ENCODE peak calls at places on chromosomes 6 and 20, in seven cellular contexts. S, W, I, K, T, M and O are unnamed samples.
A peak's percentile ranks its signal among the peaks of the same experiment; 100 is the strongest.

GRCh38 chr6:162621246-162621645 is 106.3 kb downstream of the PRKN start:
- DNase-seq in S (peak; percentile 45), W (peak; percentile 48), I (peak; percentile 42), K (no peak), M (no peak), T (no peak), O (no peak)

GRCh38 chr6:162750776-162751175 is 23.0 kb downstream of the PACRG start:
- DNase-seq in M (no peak), S (peak; percentile 23), T (no peak), I (no peak), K (no peak), W (no peak), O (no peak)

GRCh38 chr6:69116658-69117057 is 481.6 kb downstream of the ADGRB3 start:
- DNase-seq in T (no peak), S (no peak), W (no peak), K (no peak), M (no peak), I (no peak), O (no peak)

GRCh38 chr6:161068296-161068695 is 76.7 kb downstream of the MAP3K4 start:
- DNase-seq in K (no peak), S (no peak), M (no peak), W (no peak), I (peak; percentile 22), T (no peak), O (no peak)

GRCh38 chr6:155654474-155654873 is 198.8 kb upstream of the NOX3 start:
- DNase-seq in W (no peak), K (no peak), S (no peak), I (no peak), M (no peak), T (no peak), O (no peak)

GRCh38 chr6:142796571-142796970 is 148.4 kb downstream of the HIVEP2 start:
- DNase-seq in T (no peak), K (no peak), S (no peak), I (no peak), W (no peak), M (no peak), O (no peak)

GRCh38 chr6:7150381-7151064 is 42.8 kb downstream of the RREB1 start:
- DNase-seq in M (no peak), T (peak; percentile 78), W (no peak), S (no peak), I (no peak), K (no peak), O (no peak)

GRCh38 chr6:79369026-79369425 is 134.5 kb upstream of the HMGN3 start:
- DNase-seq in K (no peak), T (no peak), I (no peak), S (no peak), M (no peak), W (no peak), O (no peak)

GRCh38 chr6:132687306-132687705 is 26.5 kb downstream of the VNN1 start:
- DNase-seq in K (no peak), W (peak; percentile 4), S (no peak), I (no peak), M (no peak), T (no peak), O (no peak)

GRCh38 chr6:142088858-142089216 is 43.9 kb upstream of the GJE1 start:
- DNase-seq in W (no peak), K (no peak), T (no peak), M (peak; percentile 58), I (peak; percentile 2), S (no peak), O (peak; percentile 35)

GRCh38 chr6:65701325-65701724 is 5.7 kb downstream of the EYS start:
- DNase-seq in I (no peak), W (no peak), M (no peak), K (no peak), T (no peak), S (no peak), O (no peak)

GRCh38 chr6:95243091-95243490 is 334.2 kb upstream of the MANEA start:
- DNase-seq in T (no peak), S (no peak), I (no peak), W (no peak), K (no peak), M (no peak), O (no peak)

GRCh38 chr6:10451828-10452509 is 37.1 kb upstream of the TFAP2A start:
- DNase-seq in I (no peak), T (no peak), S (no peak), W (peak; percentile 90), K (no peak), M (no peak), O (no peak)

GRCh38 chr6:139701695-139702094 is 327.2 kb upstream of the CITED2 start:
- DNase-seq in I (no peak), M (no peak), S (no peak), T (no peak), K (no peak), W (no peak), O (no peak)

GRCh38 chr6:27814665-27815424 is 97.4 kb downstream of the OR2B2 start:
- DNase-seq in S (peak; percentile 92), K (peak; percentile 97), T (no peak), M (peak; percentile 71), W (peak; percentile 93), I (peak; percentile 75), O (no peak)

GRCh38 chr6:15417811-15418210 is 171.9 kb downstream of the JARID2 start:
- DNase-seq in S (no peak), T (no peak), M (no peak), W (no peak), I (no peak), K (no peak), O (no peak)

GRCh38 chr6:96743496-96743895 is 93.8 kb downstream of the GPR63 start:
- DNase-seq in W (peak; percentile 7), M (no peak), I (no peak), S (no peak), K (no peak), T (no peak), O (no peak)

GRCh38 chr20:34334654-34335407 is 28.2 kb upstream of the ITCH start:
- DNase-seq in W (no peak), I (no peak), M (no peak), K (no peak), S (peak; percentile 83), T (peak; percentile 22), O (no peak)

GRCh38 chr20:21110811-21111210 is 4.7 kb upstream of the LINC00237 start:
- DNase-seq in S (no peak), I (no peak), K (no peak), T (no peak), W (no peak), M (no peak), O (no peak)

GRCh38 chr6:124854338-124854922 is 107.8 kb upstream of the RNF217 start:
- DNase-seq in M (no peak), I (no peak), K (no peak), S (no peak), W (no peak), T (no peak), O (no peak)

GRCh38 chr6:123434186-123434585 is 202.6 kb downstream of the TRDN start:
- DNase-seq in I (no peak), T (no peak), K (no peak), W (no peak), S (no peak), M (no peak), O (no peak)

DNA sequence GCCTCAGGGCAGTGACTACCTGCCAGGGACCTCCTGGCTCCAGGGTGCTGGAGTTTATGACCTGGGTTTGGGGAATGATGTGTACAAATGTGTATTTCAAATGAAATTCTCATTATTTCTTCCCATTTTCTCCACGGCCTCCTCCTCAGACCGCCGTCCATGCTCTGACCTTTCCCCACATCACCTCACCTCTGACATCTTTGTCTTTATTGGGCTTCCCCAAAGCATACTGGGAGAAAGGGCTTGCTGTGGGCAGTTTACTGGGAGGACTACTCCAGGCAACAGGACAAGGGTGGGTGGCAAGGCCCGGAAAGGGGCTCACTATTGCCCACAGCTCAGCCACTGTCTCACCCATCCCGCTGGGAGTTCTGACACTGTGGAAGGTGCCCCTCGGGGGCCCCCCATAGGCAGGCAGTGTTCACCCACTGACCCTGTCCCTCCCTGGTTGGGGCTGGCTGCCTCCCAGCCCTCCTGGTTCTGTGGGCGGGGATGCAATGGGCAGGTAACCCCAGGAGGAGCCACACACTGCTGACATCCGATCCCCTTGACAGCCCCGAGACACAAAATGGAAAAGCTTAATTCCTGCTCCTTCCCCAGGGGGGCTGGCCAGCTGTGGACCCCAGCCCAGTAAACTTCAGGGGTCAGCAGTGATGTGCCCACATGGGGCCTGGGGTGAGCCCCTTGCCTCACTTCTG is 39.8 kb upstream of the CST7 start:
- DNase-seq in K (no peak), S (no peak), M (no peak), I (peak; percentile 4), T (no peak), W (no peak), O (no peak)
- TF ChIP-seq JUND in K (no peak), S (no peak), M (no peak), I (no peak), T (no peak), W (no peak), O (no peak)

GRCh38 chr20:46622125-46622524 is 29.1 kb downstream of the SLC13A3 start:
- DNase-seq in I (no peak), S (no peak), M (no peak), K (no peak), T (no peak), W (no peak), O (no peak)
- TF ChIP-seq JUND in I (no peak), S (no peak), M (no peak), K (no peak), T (no peak), W (no peak), O (no peak)

DNA sequence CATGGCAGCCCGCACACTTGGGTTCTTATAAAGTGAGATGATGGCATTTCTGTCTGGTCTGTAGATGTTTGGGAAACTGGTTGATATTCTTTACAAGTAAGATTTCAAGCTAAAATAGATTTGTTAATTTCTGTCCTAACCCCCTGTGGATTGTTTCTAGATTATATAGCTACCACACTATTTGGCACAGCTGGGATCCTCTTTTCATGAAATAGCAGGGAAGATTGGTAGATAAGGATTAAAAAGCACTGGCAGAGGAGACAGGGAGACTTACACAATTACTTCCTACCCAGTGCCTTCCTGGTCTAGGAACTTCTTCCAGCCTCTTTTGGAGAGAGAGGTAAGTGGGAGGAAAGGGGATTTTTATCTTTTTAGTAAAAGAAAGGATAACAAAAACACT is 13.2 kb upstream of the ATXN1 start:
- DNase-seq in M (no peak), S (no peak), W (no peak), T (no peak), K (no peak), I (no peak), O (no peak)
- TF ChIP-seq JUND in M (no peak), S (no peak), W (no peak), T (no peak), K (no peak), I (no peak), O (no peak)

GRCh38 chr6:26003102-26003694 is 40.6 kb downstream of the TRIM38 start:
- DNase-seq in M (peak; percentile 89), I (peak; percentile 72), T (peak; percentile 81), W (no peak), S (peak; percentile 63), K (no peak), O (peak; percentile 68)

GRCh38 chr6:26012061-26012460 is 49.5 kb downstream of the TRIM38 start:
- DNase-seq in M (no peak), S (no peak), K (no peak), W (no peak), T (no peak), I (no peak), O (no peak)

GRCh38 chr6:26000366-26000886 is 37.8 kb downstream of the TRIM38 start:
- DNase-seq in K (no peak), M (no peak), S (no peak), W (no peak), T (no peak), I (no peak), O (no peak)

GRCh38 chr6:26009817-26010216 is 47.2 kb downstream of the TRIM38 start:
- DNase-seq in I (no peak), T (no peak), M (no peak), S (no peak), W (no peak), K (no peak), O (no peak)

GRCh38 chr6:26006086-26006939 is 43.7 kb downstream of the TRIM38 start:
- DNase-seq in I (no peak), S (no peak), K (no peak), T (no peak), M (no peak), W (no peak), O (no peak)
- TF ChIP-seq JUND in I (no peak), S (no peak), K (no peak), T (peak; percentile 10), M (no peak), W (no peak), O (no peak)